ENCODE peak calls at places on chromosomes 6 and 20, in eight cellular contexts. Z, K, D, H, E, B, F and T are unnamed samples.

GRCh38 chr6:118514689-118515088 is 33.4 kb upstream of the PLN start:
- DNase-seq in Z (no peak), K (no peak), D (peak), H (no peak), E (no peak), B (no peak), F (no peak), T (no peak)

GRCh38 chr20:63487781-63488241 is 11.1 kb downstream of the EEF1A2 start:
- DNase-seq in Z (no peak), K (no peak), D (no peak), H (no peak), E (no peak), B (no peak), F (no peak), T (no peak)

GRCh38 chr20:51926670-51927305 is 124.5 kb upstream of the SALL4 start:
- DNase-seq in Z (no peak), K (no peak), D (no peak), H (no peak), E (peak), B (no peak), F (no peak), T (no peak)

GRCh38 chr6:22149081-22149480 is 147.8 kb downstream of the PRL start:
- DNase-seq in Z (no peak), K (no peak), D (no peak), H (peak), E (no peak), B (no peak), F (no peak), T (no peak)

GRCh38 chr20:50762435-50763201 is 31.2 kb downstream of the PARD6B start:
- DNase-seq in Z (no peak), K (peak), D (peak), H (no peak), E (peak), B (no peak), F (no peak), T (peak)

GRCh38 chr20:2706688-2707352 is 14.2 kb downstream of the EBF4 start:
- DNase-seq in Z (no peak), K (peak), D (no peak), H (no peak), E (no peak), B (no peak), F (peak), T (no peak)

GRCh38 chr6:153125032-153125431 is 6.0 kb downstream of the RGS17 start:
- DNase-seq in Z (no peak), K (no peak), D (no peak), H (no peak), E (no peak), B (no peak), F (no peak), T (no peak)

GRCh38 chr20:51024761-51025160 is 1.9 kb upstream of the KCNG1 start:
- DNase-seq in Z (no peak), K (no peak), D (no peak), H (no peak), E (no peak), B (no peak), F (no peak), T (no peak)

GRCh38 chr6:42316390-42316970 is 98.8 kb upstream of the MRPS10 start:
- DNase-seq in Z (no peak), K (no peak), D (no peak), H (no peak), E (peak), B (no peak), F (peak), T (peak)

GRCh38 chr20:51326241-51326819 is 216.2 kb downstream of the NFATC2 start:
- DNase-seq in Z (no peak), K (no peak), D (no peak), H (no peak), E (peak), B (no peak), F (peak), T (peak)